ENCODE peak calls at places on chromosomes 6 and 20, in four cellular contexts. W is H9; I is AG08395; A is stimulated activated CD4-positive, alpha-beta T cell treated with anti-CD3 and anti-CD28 coated beads, Interleukin-12 subunit alpha, Interleukin-12 subunit beta, amount 100 ng/mL, for 48 hours. D is an unnamed sample.

GRCh38 chr20:32523613-32524218 is 61.4 kb downstream of the NOL4L start:
- DNase-seq in W (no peak), I (no peak), A (no peak), D (no peak)

GRCh38 chr20:35010405-35011192 is 54.9 kb downstream of the MYH7B start:
- DNase-seq in W (peak), I (no peak), A (no peak), D (no peak)

GRCh38 chr6:3383525-3383924 is 73.3 kb downstream of the SLC22A23 start:
- DNase-seq in W (no peak), I (no peak), A (no peak), D (peak)

GRCh38 chr6:138682722-138683521 is 90.6 kb upstream of the CCDC28A start:
- DNase-seq in W (no peak), I (peak), A (no peak), D (peak)

GRCh38 chr6:39922821-39923220 is 11.4 kb downstream of the MOCS1 start:
- DNase-seq in W (no peak), I (no peak), A (no peak), D (no peak)

GRCh38 chr20:20076297-20077065 is 24.1 kb downstream of the CFAP61 start:
- DNase-seq in W (no peak), I (peak), A (no peak), D (peak)

GRCh38 chr6:34714663-34715062 is 18.1 kb upstream of the ILRUN start:
- DNase-seq in W (no peak), I (no peak), A (no peak), D (no peak)

GRCh38 chr6:135093578-135093977 is 39.0 kb upstream of the HBS1L start:
- DNase-seq in W (no peak), I (no peak), A (no peak), D (no peak)

GRCh38 chr6:25710287-25710686 is 44.3 kb upstream of the SLC17A4 start:
- DNase-seq in W (no peak), I (no peak), A (no peak), D (no peak)

GRCh38 chr6:112027942-112028674 is 25.8 kb upstream of the CCN6 start:
- DNase-seq in W (no peak), I (peak), A (no peak), D (no peak)

GRCh38 chr20:45020236-45020886 is 54.0 kb downstream of the STK4 start:
- DNase-seq in W (no peak), I (no peak), A (no peak), D (no peak)

GRCh38 chr6:90088009-90088408 is 193.7 kb downstream of the GJA10 start:
- DNase-seq in W (no peak), I (peak), A (no peak), D (no peak)

GRCh38 chr6:3393796-3394195 is 63.1 kb downstream of the SLC22A23 start:
- DNase-seq in W (no peak), I (no peak), A (no peak), D (no peak)

GRCh38 chr20:43755851-43756250 is 29.0 kb upstream of the GTSF1L start:
- DNase-seq in W (no peak), I (peak), A (no peak), D (peak)

GRCh38 chr20:1734269-1734858 is 76.8 kb upstream of the SIRPG start:
- DNase-seq in W (no peak), I (peak), A (no peak), D (no peak)

GRCh38 chr6:29466241-29466640 is 9.3 kb downstream of the OR2H1 start:
- DNase-seq in W (no peak), I (no peak), A (no peak), D (no peak)

GRCh38 chr6:41767112-41767946 is 12.4 kb downstream of the FRS3 start:
- DNase-seq in W (no peak), I (peak), A (no peak), D (peak)

GRCh38 chr6:1378224-1379025 is 11.0 kb upstream of the FOXF2 start:
- DNase-seq in W (no peak), I (no peak), A (no peak), D (no peak)

GRCh38 chr6:113879186-113880096 is 22.3 kb downstream of the MARCKS start:
- DNase-seq in W (peak), I (peak), A (no peak), D (peak)

GRCh38 chr20:61169870-61170269 is 82.2 kb upstream of the CDH4 start:
- DNase-seq in W (no peak), I (no peak), A (no peak), D (no peak)

GRCh38 chr20:4491643-4492042 is 230.1 kb upstream of the PRND start:
- DNase-seq in W (no peak), I (no peak), A (no peak), D (no peak)